ENCODE peak calls at places on chromosomes 11 and 22, in nine cellular contexts. Q, I, M, O, W, A, G, L and H are unnamed samples.

GRCh38 chr11:17721242-17721999 is 2.0 kb downstream of the MYOD1 start:
- DNase-seq in Q (no peak), I (no peak), M (no peak), O (no peak), W (no peak), A (no peak), G (no peak), L (no peak), H (no peak)

GRCh38 chr11:2761131-2762030 is 61.6 kb upstream of the KCNQ1OT1 start:
- DNase-seq in Q (no peak), I (no peak), M (peak), O (no peak), W (no peak), A (peak), G (peak), L (peak), H (peak)

GRCh38 chr11:10303558-10304363 is 1.1 kb upstream of the ADM start:
- DNase-seq in Q (peak), I (peak), M (peak), O (peak), W (peak), A (peak), G (no peak), L (peak), H (no peak)

GRCh38 chr11:3939651-3940190 is 84.3 kb downstream of the STIM1 start:
- DNase-seq in Q (no peak), I (no peak), M (no peak), O (peak), W (no peak), A (no peak), G (no peak), L (no peak), H (no peak)

GRCh38 chr11:115222218-115222862 is 281.9 kb downstream of the CADM1 start:
- DNase-seq in Q (peak), I (no peak), M (peak), O (peak), W (no peak), A (no peak), G (no peak), L (no peak), H (no peak)

GRCh38 chr11:58334708-58335107 is 24.2 kb downstream of the OR5B17 start:
- DNase-seq in Q (peak), I (no peak), M (no peak), O (peak), W (peak), A (no peak), G (no peak), L (no peak), H (no peak)

GRCh38 chr11:105229758-105230157 is 90.2 kb upstream of the CARD18 start:
- DNase-seq in Q (no peak), I (no peak), M (no peak), O (no peak), W (no peak), A (no peak), G (no peak), L (no peak), H (no peak)

GRCh38 chr11:87266751-87267150 is 229.0 kb downstream of the TMEM135 start:
- DNase-seq in Q (peak), I (no peak), M (no peak), O (no peak), W (no peak), A (no peak), G (no peak), L (no peak), H (no peak)

GRCh38 chr11:33532720-33533119 is 167.9 kb downstream of the C11orf91 start:
- DNase-seq in Q (no peak), I (no peak), M (no peak), O (no peak), W (no peak), A (no peak), G (no peak), L (no peak), H (no peak)

GRCh38 chr11:113104390-113105251 is 143.4 kb downstream of the NCAM1 start:
- DNase-seq in Q (no peak), I (no peak), M (no peak), O (no peak), W (no peak), A (no peak), G (no peak), L (no peak), H (no peak)

GRCh38 chr22:31350410-31350863 is 4.3 kb upstream of the PATZ1 start:
- DNase-seq in Q (peak), I (no peak), M (no peak), O (peak), W (peak), A (no peak), G (no peak), L (no peak), H (no peak)

GRCh38 chr22:49535126-49535525 is 292.5 kb downstream of the BRD1 start:
- DNase-seq in Q (no peak), I (no peak), M (peak), O (no peak), W (no peak), A (peak), G (peak), L (peak), H (no peak)

GRCh38 chr11:33802414-33802950 is 28.2 kb upstream of the FBXO3 start:
- DNase-seq in Q (peak), I (peak), M (peak), O (peak), W (peak), A (peak), G (no peak), L (no peak), H (peak)

GRCh38 chr11:101436511-101437142 is 147.2 kb downstream of the TRPC6 start:
- DNase-seq in Q (peak), I (no peak), M (peak), O (peak), W (peak), A (no peak), G (no peak), L (no peak), H (peak)

GRCh38 chr11:104852811-104853210 is 45.4 kb downstream of the CASP12 start:
- DNase-seq in Q (no peak), I (no peak), M (no peak), O (no peak), W (no peak), A (no peak), G (no peak), L (no peak), H (no peak)

GRCh38 chr22:46731246-46732040 is 6.6 kb downstream of the CERK start:
- DNase-seq in Q (peak), I (peak), M (peak), O (no peak), W (peak), A (no peak), G (no peak), L (no peak), H (no peak)

DNA sequence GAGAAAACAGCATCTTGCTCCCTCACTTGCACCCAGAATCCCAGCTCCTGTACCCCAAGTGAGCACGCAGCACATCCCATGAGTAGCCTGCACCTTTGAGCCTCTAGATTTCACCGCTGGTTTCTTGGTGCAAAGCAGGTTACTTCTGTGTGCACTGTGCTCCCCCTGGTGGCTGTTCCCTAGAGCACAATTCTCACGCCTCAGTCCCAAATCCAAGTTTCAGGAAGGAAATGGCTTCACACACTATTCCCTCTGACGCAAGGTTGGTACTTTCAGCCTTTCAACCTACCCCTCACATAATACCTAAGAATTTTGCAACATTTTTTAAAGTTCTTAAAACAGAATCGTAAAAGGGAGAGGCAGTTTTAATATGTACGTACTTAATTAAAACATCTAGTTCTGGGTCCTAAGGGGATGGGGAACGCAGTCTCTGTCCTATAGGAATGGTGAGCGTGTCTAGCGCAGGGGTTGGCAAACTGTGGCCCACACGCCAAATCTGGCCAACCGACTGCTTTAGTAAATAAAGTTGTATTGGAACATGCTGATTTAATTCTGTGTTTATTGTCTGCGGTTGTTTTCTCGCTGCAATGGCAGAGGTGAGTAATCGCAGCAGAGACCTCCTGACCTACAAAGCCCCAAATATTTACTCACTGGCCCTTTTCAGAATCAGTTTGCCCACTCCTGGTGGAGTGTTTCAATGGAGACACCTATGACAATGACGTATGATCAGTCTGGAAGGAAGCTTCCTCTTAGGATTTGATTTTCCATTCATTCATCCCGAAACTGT is 27.5 kb downstream of the DHCR7 start:
- DNase-seq in Q (peak), I (no peak), M (peak), O (peak), W (peak), A (no peak), G (no peak), L (no peak), H (peak)
- TF ChIP-seq CTCF in Q (peak), I (peak), M (peak), O (peak), W (peak), A (peak), G (peak), L (no peak), H (peak)

GRCh38 chr22:21826204-21826603 is 41.2 kb downstream of the MAPK1 start:
- DNase-seq in Q (no peak), I (no peak), M (no peak), O (no peak), W (no peak), A (no peak), G (no peak), L (no peak), H (no peak)
- TF ChIP-seq CTCF in Q (no peak), I (no peak), M (no peak), O (no peak), W (no peak), A (no peak), G (no peak), L (no peak), H (no peak)

DNA sequence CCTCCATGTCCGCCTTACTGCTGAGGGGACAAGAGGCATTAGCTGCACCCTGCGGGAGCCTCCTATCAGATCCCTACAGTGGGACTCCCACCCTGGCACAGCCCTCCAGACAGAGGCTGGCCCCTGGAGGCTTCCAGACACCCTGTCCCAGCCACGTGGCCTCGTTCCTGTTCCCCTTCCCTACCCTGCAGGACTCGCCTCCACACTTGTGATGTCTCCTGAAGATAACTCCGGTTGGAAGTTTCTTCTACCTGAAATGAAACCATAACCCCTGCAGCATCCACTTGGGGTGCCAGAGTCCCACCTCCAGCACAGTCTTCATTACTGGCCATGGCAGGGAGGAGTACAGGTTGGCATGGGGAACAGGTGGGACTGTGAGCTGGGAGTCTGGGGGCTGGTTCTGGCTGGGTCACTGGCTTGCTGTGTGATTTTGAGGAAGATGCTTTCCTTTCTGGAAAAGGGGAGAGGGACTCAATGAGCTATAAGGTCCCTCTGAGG is 4.9 kb upstream of the SH3BP1 start:
- DNase-seq in Q (no peak), I (no peak), M (no peak), O (no peak), W (no peak), A (no peak), G (no peak), L (no peak), H (no peak)
- TF ChIP-seq CTCF in Q (peak), I (no peak), M (no peak), O (peak), W (no peak), A (no peak), G (no peak), L (peak), H (no peak)

GRCh38 chr11:8230921-8231847 is 32.5 kb downstream of the LMO1 start:
- DNase-seq in Q (no peak), I (no peak), M (no peak), O (no peak), W (no peak), A (no peak), G (no peak), L (no peak), H (no peak)
- TF ChIP-seq CTCF in Q (no peak), I (no peak), M (no peak), O (no peak), W (no peak), A (no peak), G (no peak), L (no peak), H (no peak)

GRCh38 chr11:29261831-29262230 is 755.0 kb downstream of the KCNA4 start:
- DNase-seq in Q (no peak), I (no peak), M (no peak), O (no peak), W (no peak), A (no peak), G (no peak), L (no peak), H (no peak)

GRCh38 chr11:29256580-29256979 is 760.2 kb downstream of the KCNA4 start:
- DNase-seq in Q (no peak), I (no peak), M (no peak), O (no peak), W (no peak), A (no peak), G (no peak), L (no peak), H (no peak)

GRCh38 chr11:29258411-29258810 is 758.4 kb downstream of the KCNA4 start:
- DNase-seq in Q (no peak), I (no peak), M (no peak), O (no peak), W (no peak), A (no peak), G (no peak), L (no peak), H (no peak)

GRCh38 chr11:29263971-29264682 is 752.7 kb downstream of the KCNA4 start:
- DNase-seq in Q (peak), I (no peak), M (no peak), O (peak), W (no peak), A (no peak), G (no peak), L (no peak), H (no peak)

DNA sequence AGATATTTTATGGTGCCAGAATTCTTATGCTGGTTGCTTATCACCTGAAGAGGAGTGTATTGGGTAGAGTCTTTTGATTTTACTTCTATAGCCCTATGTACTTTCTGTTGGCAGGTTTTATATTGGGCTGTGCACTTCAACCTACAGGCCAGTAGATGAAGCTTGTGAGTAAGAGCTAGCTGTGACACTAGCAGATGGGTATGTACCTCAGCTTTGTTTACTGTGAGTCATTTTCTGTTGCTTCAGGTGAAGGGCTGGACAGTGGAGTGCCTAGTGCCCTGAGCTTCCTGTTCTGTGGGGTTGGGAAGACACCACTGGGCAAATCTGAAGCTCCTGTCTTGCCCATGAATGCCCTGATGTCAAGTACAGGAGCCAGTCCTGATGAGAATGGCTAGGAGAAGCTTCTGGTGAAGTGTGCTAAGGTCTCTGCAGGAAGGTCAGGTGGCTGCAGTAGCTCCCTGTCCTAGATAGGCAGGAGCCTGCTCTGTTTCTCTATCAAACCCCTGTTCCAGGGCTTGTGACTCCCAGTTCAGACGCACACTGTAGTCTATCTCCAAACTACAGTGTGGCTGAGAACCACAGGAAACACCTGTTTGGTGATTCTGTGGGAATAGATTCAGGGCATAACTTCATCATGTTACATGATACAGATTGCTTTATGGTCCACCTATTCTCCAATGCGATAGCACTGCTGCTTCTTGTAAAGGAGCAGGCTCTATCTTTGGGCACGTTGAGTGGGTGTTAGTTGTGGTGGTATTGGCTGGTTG is 755.7 kb downstream of the KCNA4 start:
- DNase-seq in Q (peak), I (no peak), M (no peak), O (peak), W (peak), A (no peak), G (no peak), L (no peak), H (no peak)
- TF ChIP-seq CTCF in Q (no peak), I (no peak), M (peak), O (peak), W (no peak), A (no peak), G (no peak), L (no peak), H (no peak)

GRCh38 chr22:28769394-28770085 is 3.0 kb upstream of the CCDC117 start:
- DNase-seq in Q (no peak), I (no peak), M (no peak), O (no peak), W (no peak), A (no peak), G (no peak), L (no peak), H (no peak)
- TF ChIP-seq CTCF in Q (no peak), I (no peak), M (no peak), O (no peak), W (no peak), A (no peak), G (no peak), L (no peak), H (no peak)

GRCh38 chr11:36306888-36307287 is 10.8 kb downstream of the PRR5L start:
- DNase-seq in Q (peak), I (no peak), M (peak), O (peak), W (no peak), A (no peak), G (no peak), L (no peak), H (no peak)
- TF ChIP-seq CTCF in Q (peak), I (peak), M (peak), O (peak), W (no peak), A (peak), G (peak), L (peak), H (peak)

GRCh38 chr22:19615867-19616581 is 91.8 kb upstream of the CLDN5 start:
- DNase-seq in Q (no peak), I (no peak), M (peak), O (no peak), W (no peak), A (no peak), G (no peak), L (no peak), H (no peak)
- TF ChIP-seq CTCF in Q (no peak), I (no peak), M (no peak), O (no peak), W (no peak), A (no peak), G (no peak), L (no peak), H (no peak)

GRCh38 chr11:64235427-64236161 is 1.2 kb downstream of the VEGFB start:
- DNase-seq in Q (no peak), I (no peak), M (no peak), O (no peak), W (no peak), A (no peak), G (no peak), L (no peak), H (no peak)

GRCh38 chr11:64238999-64239398 is 1.9 kb upstream of the FKBP2 start:
- DNase-seq in Q (no peak), I (no peak), M (no peak), O (no peak), W (no peak), A (no peak), G (no peak), L (no peak), H (no peak)

GRCh38 chr11:64238076-64238475 is 2.8 kb upstream of the FKBP2 start:
- DNase-seq in Q (no peak), I (no peak), M (no peak), O (no peak), W (no peak), A (no peak), G (no peak), L (no peak), H (no peak)

GRCh38 chr11:64239662-64240466 is 1.0 kb upstream of the FKBP2 start:
- DNase-seq in Q (no peak), I (no peak), M (no peak), O (no peak), W (no peak), A (no peak), G (no peak), L (no peak), H (no peak)

GRCh38 chr11:64237484-64237951 is 3.1 kb downstream of the VEGFB start:
- DNase-seq in Q (no peak), I (no peak), M (no peak), O (no peak), W (peak), A (peak), G (no peak), L (no peak), H (no peak)
- TF ChIP-seq CTCF in Q (no peak), I (no peak), M (no peak), O (no peak), W (no peak), A (no peak), G (no peak), L (no peak), H (no peak)